ENCODE peak calls at places on chromosomes 7 and 10, in six cellular contexts. U, V, Q, J, S and D are unnamed samples. For H3K27me3, the result is how much of the 10 kb centered on the place peaks cover.

GRCh38 chr10:84233940-84234339 is 7.4 kb downstream of the LRIT1 start:
- DNase-seq in U (no peak), V (no peak), Q (no peak), J (no peak), S (no peak), D (no peak)

GRCh38 chr7:36863901-36864701 is 139.8 kb upstream of the AOAH start:
- DNase-seq in U (no peak), V (no peak), Q (no peak), J (no peak), S (no peak), D (no peak)

GRCh38 chr7:101373812-101374612 is 11.3 kb downstream of the COL26A1 start:
- DNase-seq in U (no peak), V (no peak), Q (no peak), J (peak), S (no peak), D (peak)

GRCh38 chr7:17948503-17949238 is 8.4 kb upstream of the SNX13 start:
- DNase-seq in U (peak), V (no peak), Q (no peak), J (no peak), S (no peak), D (no peak)

GRCh38 chr7:50335795-50336754 is 31.6 kb downstream of the IKZF1 start:
- DNase-seq in U (no peak), V (no peak), Q (no peak), J (peak), S (no peak), D (no peak)

GRCh38 chr7:79789584-79790345 is 336.3 kb upstream of the MAGI2 start:
- DNase-seq in U (no peak), V (no peak), Q (no peak), J (no peak), S (no peak), D (no peak)

GRCh38 chr7:102258749-102259107 is 27.9 kb upstream of the SH2B2 start:
- DNase-seq in U (no peak), V (no peak), Q (no peak), J (no peak), S (no peak), D (no peak)

GRCh38 chr10:97025613-97026242 is 160.0 kb downstream of the SLIT1 start:
- DNase-seq in U (peak), V (peak), Q (peak), J (peak), S (peak), D (peak)

GRCh38 chr10:118692911-118693310 is 61.9 kb downstream of the CACUL1 start:
- DNase-seq in U (peak), V (no peak), Q (no peak), J (no peak), S (no peak), D (no peak)

GRCh38 chr10:132118366-132118765 is 52.6 kb downstream of the JAKMIP3 start:
- DNase-seq in U (no peak), V (no peak), Q (no peak), J (no peak), S (no peak), D (no peak)

GRCh38 chr10:76430330-76430729 is 998.9 kb downstream of the LRMDA start:
- DNase-seq in U (no peak), V (no peak), Q (no peak), J (no peak), S (no peak), D (no peak)

GRCh38 chr10:75426880-75427279 is 4.5 kb upstream of the LRMDA start:
- DNase-seq in U (no peak), V (no peak), Q (no peak), J (no peak), S (no peak), D (no peak)

GRCh38 chr10:100349672-100350071 is 2.6 kb downstream of the SCD start:
- DNase-seq in U (no peak), V (no peak), Q (no peak), J (no peak), S (no peak), D (no peak)

GRCh38 chr7:31692451-31692850 is 5.4 kb downstream of the PPP1R17 start:
- DNase-seq in U (no peak), V (no peak), Q (no peak), J (no peak), S (no peak), D (no peak)

GRCh38 chr10:132886211-132887099 is 55.9 kb downstream of the CFAP46 start:
- DNase-seq in U (no peak), V (no peak), Q (no peak), J (peak), S (no peak), D (no peak)

GRCh38 chr7:43590862-43591550 is 8.1 kb downstream of the STK17A start:
- DNase-seq in U (no peak), V (no peak), Q (no peak), J (no peak), S (no peak), D (no peak)

GRCh38 chr10:42552188-42553063 is 85.9 kb downstream of the ZNF33B start:
- DNase-seq in U (peak), V (peak), Q (peak), J (peak), S (peak), D (peak)

GRCh38 chr7:90190995-90191394 is 20.5 kb upstream of the STEAP2 start:
- DNase-seq in U (no peak), V (no peak), Q (no peak), J (no peak), S (no peak), D (no peak)

GRCh38 chr7:103637726-103638125 is 191.7 kb upstream of the SLC26A5 start:
- DNase-seq in U (peak), V (no peak), Q (no peak), J (no peak), S (no peak), D (no peak)

GRCh38 chr7:19051767-19052375 is 65.6 kb downstream of the TWIST1 start:
- DNase-seq in U (peak), V (peak), Q (peak), J (peak), S (peak), D (peak)

GRCh38 chr10:45470098-45471012 is 96.3 kb downstream of the ALOX5 start:
- DNase-seq in U (no peak), V (no peak), Q (no peak), J (peak), S (no peak), D (no peak)

GRCh38 chr7:159027091-159027802 is 117.4 kb downstream of the VIPR2 start:
- DNase-seq in U (peak), V (no peak), Q (no peak), J (peak), S (peak), D (peak)

GRCh38 chr7:29214056-29214455 is 19.5 kb downstream of the CHN2 start:
- DNase-seq in U (no peak), V (no peak), Q (no peak), J (no peak), S (no peak), D (no peak)

GRCh38 chr10:16545126-16545736 is 23.6 kb upstream of the C1QL3 start:
- DNase-seq in U (peak), V (no peak), Q (peak), J (peak), S (peak), D (no peak)

GRCh38 chr7:150874401-150875198 is 22.3 kb downstream of the AOC1 start:
- DNase-seq in U (no peak), V (no peak), Q (no peak), J (no peak), S (no peak), D (no peak)

GRCh38 chr7:39198556-39198955 is 220.8 kb downstream of the POU6F2 start:
- DNase-seq in U (no peak), V (no peak), Q (no peak), J (no peak), S (no peak), D (no peak)

GRCh38 chr7:73602721-73603651 is 21.3 kb downstream of the MLXIPL start:
- DNase-seq in U (no peak), V (no peak), Q (no peak), J (no peak), S (peak), D (no peak)

GRCh38 chr10:87507879-87508278 is 3.2 kb downstream of the MINPP1 start:
- DNase-seq in U (no peak), V (no peak), Q (no peak), J (no peak), S (no peak), D (no peak)

GRCh38 chr10:120492366-120492765 is 35.3 kb downstream of the PLPP4 start:
- DNase-seq in U (no peak), V (no peak), Q (no peak), J (peak), S (no peak), D (no peak)

GRCh38 chr10:18450298-18450697 is 201.1 kb downstream of the NSUN6 start:
- DNase-seq in U (no peak), V (no peak), Q (no peak), J (no peak), S (no peak), D (no peak)

GRCh38 chr10:121069061-121069850 is 218.1 kb downstream of the WDR11 start:
- DNase-seq in U (peak), V (no peak), Q (peak), J (no peak), S (no peak), D (no peak)

GRCh38 chr10:105643662-105644061 is 1002.6 kb downstream of the SORCS3 start:
- DNase-seq in U (no peak), V (no peak), Q (no peak), J (no peak), S (no peak), D (no peak)

GRCh38 chr7:4631664-4632171 is 50.4 kb upstream of the FOXK1 start:
- DNase-seq in U (peak), V (peak), Q (peak), J (peak), S (peak), D (peak)

GRCh38 chr7:140142031-140142430 is 34.8 kb downstream of the KDM7A start:
- DNase-seq in U (no peak), V (no peak), Q (no peak), J (no peak), S (no peak), D (no peak)

GRCh38 chr10:51397695-51398094 is 301.7 kb downstream of the CSTF2T start:
- DNase-seq in U (peak), V (peak), Q (no peak), J (no peak), S (no peak), D (no peak)

GRCh38 chr7:106420741-106421140 is 136.0 kb upstream of the NAMPT start:
- DNase-seq in U (no peak), V (no peak), Q (no peak), J (no peak), S (no peak), D (no peak)

GRCh38 chr7:81604075-81604807 is 165.6 kb downstream of the HGF start:
- DNase-seq in U (no peak), V (no peak), Q (no peak), J (no peak), S (no peak), D (no peak)

GRCh38 chr10:4671451-4672145 is 154.4 kb upstream of the AKR1E2 start:
- DNase-seq in U (peak), V (no peak), Q (peak), J (no peak), S (no peak), D (no peak)

GRCh38 chr7:112131016-112131415 is 75.2 kb downstream of the DOCK4 start:
- DNase-seq in U (no peak), V (no peak), Q (no peak), J (no peak), S (no peak), D (no peak)
- H3K27me3 ChIP-seq in U (under half), V (under half), Q (under half), J (under half), S (under half), D (under half)

GRCh38 chr10:78893217-78893616 is 175.5 kb upstream of the ZMIZ1 start:
- DNase-seq in U (no peak), V (no peak), Q (no peak), J (no peak), S (no peak), D (no peak)

GRCh38 chr10:78894841-78895195 is 173.9 kb upstream of the ZMIZ1 start:
- DNase-seq in U (no peak), V (no peak), Q (no peak), J (peak), S (no peak), D (no peak)

GRCh38 chr10:78892383-78893191 is 176.2 kb upstream of the ZMIZ1 start:
- DNase-seq in U (no peak), V (no peak), Q (no peak), J (peak), S (no peak), D (no peak)

GRCh38 chr10:78895469-78895868 is 173.3 kb upstream of the ZMIZ1 start:
- DNase-seq in U (no peak), V (no peak), Q (no peak), J (no peak), S (peak), D (no peak)

DNA sequence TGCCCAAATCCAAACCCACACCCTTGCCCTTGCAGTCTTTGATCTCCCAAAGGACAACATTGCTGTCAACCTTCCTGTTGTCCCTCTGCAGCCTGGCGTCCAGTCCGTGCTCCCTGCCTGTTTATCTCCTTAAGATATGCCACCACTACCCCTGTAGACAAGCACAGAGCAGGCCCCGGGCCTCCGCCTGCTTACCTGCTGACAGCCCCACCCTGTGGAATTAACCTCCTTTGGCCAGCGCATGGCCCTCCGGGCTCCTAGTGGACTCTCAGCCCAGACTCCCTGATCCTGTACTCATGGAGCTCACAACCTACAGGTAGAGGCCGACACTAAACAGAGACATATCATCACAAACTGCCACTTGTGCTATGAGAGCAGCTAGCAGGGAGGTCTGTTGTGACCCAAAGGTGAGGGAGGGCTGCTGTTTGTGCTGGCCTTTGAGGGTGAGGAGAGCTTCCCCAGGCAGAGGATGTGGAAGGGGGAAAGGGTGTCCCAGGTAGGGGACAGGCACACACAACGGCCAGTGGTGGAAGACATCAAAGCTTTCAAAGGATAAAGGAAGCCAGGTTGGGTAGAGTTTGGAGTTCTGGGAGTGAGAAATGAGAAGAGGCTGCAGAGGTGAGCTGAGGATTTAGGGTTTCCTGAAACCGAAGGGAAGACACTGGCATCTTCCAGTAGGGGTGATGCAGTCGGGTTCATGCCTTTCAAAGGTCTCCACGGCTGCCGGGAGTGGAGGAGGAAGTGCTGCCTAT is 174.5 kb upstream of the ZMIZ1 start:
- DNase-seq in U (no peak), V (no peak), Q (no peak), J (no peak), S (no peak), D (no peak)
- H3K27me3 ChIP-seq in U (under half), V (under half), Q (under half), J (under half), S (under half), D (under half)

GRCh38 chr7:156752371-156753297 is 112.1 kb downstream of the RNF32 start:
- DNase-seq in U (no peak), V (no peak), Q (no peak), J (no peak), S (peak), D (no peak)
- H3K27me3 ChIP-seq in U (under half), V (under half), Q (under half), J (under half), S (under half), D (under half)

GRCh38 chr10:114768394-114768786 is 53.2 kb upstream of the FHIP2A start:
- DNase-seq in U (no peak), V (no peak), Q (no peak), J (peak), S (no peak), D (no peak)
- H3K27me3 ChIP-seq in U (under half), V (under half), Q (under half), J (under half), S (half or more), D (half or more)

GRCh38 chr7:128153436-128153835 is 87.6 kb upstream of the LEP start:
- DNase-seq in U (no peak), V (no peak), Q (no peak), J (no peak), S (no peak), D (no peak)
- H3K27me3 ChIP-seq in U (half or more), V (under half), Q (under half), J (under half), S (half or more), D (under half)

GRCh38 chr10:37015498-37015897 is 109.9 kb upstream of the ANKRD30A start:
- DNase-seq in U (no peak), V (no peak), Q (no peak), J (no peak), S (no peak), D (no peak)
- H3K27me3 ChIP-seq in U (under half), V (under half), Q (under half), J (under half), S (under half), D (under half)